ENCODE peak calls at places on chromosome 4, in ten cellular contexts. One of them, this sample, is unnamed.

GRCh38 chr4:56320293-56320692 is 67.0 kb downstream of the AASDH start:
- DNase-seq in kidney: no peak
- DNase-seq in substantia nigra: no peak
- DNase-seq in right cardiac atrium: no peak
- DNase-seq in heart left ventricle: no peak
- DNase-seq in uterus: no peak
- DNase-seq in lower lobe of right lung: no peak
- DNase-seq in neural progenitor cell: no peak
- DNase-seq in coronary artery: no peak
- DNase-seq in heart right ventricle: no peak
- DNase-seq in this sample: no peak

GRCh38 chr4:169724251-169724650 is 33.5 kb downstream of the HPF1 start:
- DNase-seq in coronary artery: no peak
- DNase-seq in kidney: no peak
- DNase-seq in substantia nigra: no peak
- DNase-seq in neural progenitor cell: peak
- DNase-seq in heart right ventricle: no peak
- DNase-seq in uterus: no peak
- DNase-seq in lower lobe of right lung: no peak
- DNase-seq in right cardiac atrium: no peak
- DNase-seq in heart left ventricle: no peak
- DNase-seq in this sample: no peak

GRCh38 chr4:158754385-158755180 is 14.2 kb upstream of the FNIP2 start:
- DNase-seq in heart right ventricle: no peak
- DNase-seq in neural progenitor cell: no peak
- DNase-seq in heart left ventricle: no peak
- DNase-seq in substantia nigra: no peak
- DNase-seq in lower lobe of right lung: no peak
- DNase-seq in right cardiac atrium: no peak
- DNase-seq in coronary artery: no peak
- DNase-seq in kidney: no peak
- DNase-seq in uterus: no peak
- DNase-seq in this sample: no peak

GRCh38 chr4:180437601-180438000 is 1805.6 kb upstream of the TENM3 start:
- DNase-seq in lower lobe of right lung: no peak
- DNase-seq in neural progenitor cell: no peak
- DNase-seq in right cardiac atrium: no peak
- DNase-seq in kidney: no peak
- DNase-seq in heart right ventricle: no peak
- DNase-seq in heart left ventricle: no peak
- DNase-seq in coronary artery: no peak
- DNase-seq in uterus: no peak
- DNase-seq in substantia nigra: no peak
- DNase-seq in this sample: no peak

GRCh38 chr4:146334862-146335449 is 120.6 kb downstream of the REELD1 start:
- DNase-seq in heart right ventricle: no peak
- DNase-seq in kidney: no peak
- DNase-seq in uterus: no peak
- DNase-seq in substantia nigra: no peak
- DNase-seq in right cardiac atrium: no peak
- DNase-seq in coronary artery: no peak
- DNase-seq in lower lobe of right lung: no peak
- DNase-seq in heart left ventricle: no peak
- DNase-seq in neural progenitor cell: no peak
- DNase-seq in this sample: no peak

GRCh38 chr4:147994076-147994475 is 262.2 kb downstream of the ARHGAP10 start:
- DNase-seq in heart right ventricle: no peak
- DNase-seq in uterus: no peak
- DNase-seq in coronary artery: no peak
- DNase-seq in neural progenitor cell: no peak
- DNase-seq in lower lobe of right lung: no peak
- DNase-seq in kidney: no peak
- DNase-seq in right cardiac atrium: no peak
- DNase-seq in substantia nigra: no peak
- DNase-seq in heart left ventricle: no peak
- DNase-seq in this sample: no peak

GRCh38 chr4:176814770-176815169 is 22.0 kb upstream of the VEGFC start:
- DNase-seq in uterus: no peak
- DNase-seq in kidney: no peak
- DNase-seq in heart right ventricle: no peak
- DNase-seq in coronary artery: no peak
- DNase-seq in neural progenitor cell: no peak
- DNase-seq in substantia nigra: no peak
- DNase-seq in heart left ventricle: no peak
- DNase-seq in right cardiac atrium: no peak
- DNase-seq in lower lobe of right lung: no peak
- DNase-seq in this sample: no peak

GRCh38 chr4:61468091-61468720 is 268.1 kb downstream of the ADGRL3 start:
- DNase-seq in lower lobe of right lung: no peak
- DNase-seq in coronary artery: no peak
- DNase-seq in substantia nigra: no peak
- DNase-seq in kidney: no peak
- DNase-seq in heart right ventricle: no peak
- DNase-seq in uterus: no peak
- DNase-seq in neural progenitor cell: no peak
- DNase-seq in right cardiac atrium: no peak
- DNase-seq in heart left ventricle: no peak
- DNase-seq in this sample: no peak

GRCh38 chr4:189202182-189202868 is 738.3 kb upstream of the FRG1 start:
- DNase-seq in lower lobe of right lung: peak
- DNase-seq in heart right ventricle: peak
- DNase-seq in neural progenitor cell: peak
- DNase-seq in coronary artery: no peak
- DNase-seq in heart left ventricle: peak
- DNase-seq in substantia nigra: no peak
- DNase-seq in right cardiac atrium: peak
- DNase-seq in uterus: no peak
- DNase-seq in kidney: peak
- DNase-seq in this sample: peak

GRCh38 chr4:83247415-83248357 is 36.9 kb downstream of the COQ2 start:
- DNase-seq in heart left ventricle: no peak
- DNase-seq in kidney: no peak
- DNase-seq in lower lobe of right lung: no peak
- DNase-seq in substantia nigra: no peak
- DNase-seq in heart right ventricle: no peak
- DNase-seq in right cardiac atrium: no peak
- DNase-seq in uterus: no peak
- DNase-seq in coronary artery: no peak
- DNase-seq in neural progenitor cell: no peak
- DNase-seq in this sample: no peak

GRCh38 chr4:124449881-124450280 is 262.7 kb downstream of the ANKRD50 start:
- DNase-seq in heart right ventricle: no peak
- DNase-seq in coronary artery: no peak
- DNase-seq in neural progenitor cell: no peak
- DNase-seq in uterus: no peak
- DNase-seq in kidney: no peak
- DNase-seq in right cardiac atrium: no peak
- DNase-seq in substantia nigra: no peak
- DNase-seq in heart left ventricle: no peak
- DNase-seq in lower lobe of right lung: no peak
- DNase-seq in this sample: no peak

GRCh38 chr4:1248262-1249147 is at the start of gene CTBP1:
- DNase-seq in lower lobe of right lung: peak
- DNase-seq in coronary artery: peak
- DNase-seq in uterus: peak
- DNase-seq in neural progenitor cell: peak
- DNase-seq in heart right ventricle: peak
- DNase-seq in heart left ventricle: peak
- DNase-seq in kidney: peak
- DNase-seq in substantia nigra: peak
- DNase-seq in right cardiac atrium: peak
- DNase-seq in this sample: peak

GRCh38 chr4:8427262-8427661 is 13.3 kb downstream of the ACOX3 start:
- DNase-seq in heart right ventricle: no peak
- DNase-seq in heart left ventricle: no peak
- DNase-seq in uterus: no peak
- DNase-seq in neural progenitor cell: no peak
- DNase-seq in right cardiac atrium: no peak
- DNase-seq in coronary artery: no peak
- DNase-seq in lower lobe of right lung: no peak
- DNase-seq in kidney: no peak
- DNase-seq in substantia nigra: no peak
- DNase-seq in this sample: no peak

GRCh38 chr4:137125011-137125410 is 407.3 kb downstream of the PCDH18 start:
- DNase-seq in lower lobe of right lung: no peak
- DNase-seq in uterus: no peak
- DNase-seq in substantia nigra: no peak
- DNase-seq in coronary artery: no peak
- DNase-seq in neural progenitor cell: no peak
- DNase-seq in right cardiac atrium: no peak
- DNase-seq in kidney: no peak
- DNase-seq in heart right ventricle: no peak
- DNase-seq in heart left ventricle: peak
- DNase-seq in this sample: no peak

GRCh38 chr4:38615847-38616246 is 48.2 kb upstream of the KLF3 start:
- DNase-seq in kidney: no peak
- DNase-seq in right cardiac atrium: no peak
- DNase-seq in lower lobe of right lung: no peak
- DNase-seq in heart left ventricle: no peak
- DNase-seq in neural progenitor cell: no peak
- DNase-seq in substantia nigra: no peak
- DNase-seq in coronary artery: no peak
- DNase-seq in heart right ventricle: no peak
- DNase-seq in uterus: no peak
- DNase-seq in this sample: no peak

GRCh38 chr4:18923496-18924161 is 902.1 kb upstream of the LCORL start:
- DNase-seq in right cardiac atrium: no peak
- DNase-seq in lower lobe of right lung: no peak
- DNase-seq in coronary artery: no peak
- DNase-seq in heart left ventricle: no peak
- DNase-seq in substantia nigra: no peak
- DNase-seq in heart right ventricle: no peak
- DNase-seq in kidney: no peak
- DNase-seq in uterus: no peak
- DNase-seq in neural progenitor cell: no peak
- DNase-seq in this sample: no peak
- H3K27ac ChIP-seq in right cardiac atrium: no peak
- H3K27ac ChIP-seq in lower lobe of right lung: no peak
- H3K27ac ChIP-seq in coronary artery: no peak
- H3K27ac ChIP-seq in heart left ventricle: peak
- H3K27ac ChIP-seq in substantia nigra: no peak
- H3K27ac ChIP-seq in heart right ventricle: no peak
- H3K27ac ChIP-seq in kidney: no peak
- H3K27ac ChIP-seq in uterus: no peak
- H3K27ac ChIP-seq in neural progenitor cell: no peak
- H3K27ac ChIP-seq in this sample: no peak

DNA sequence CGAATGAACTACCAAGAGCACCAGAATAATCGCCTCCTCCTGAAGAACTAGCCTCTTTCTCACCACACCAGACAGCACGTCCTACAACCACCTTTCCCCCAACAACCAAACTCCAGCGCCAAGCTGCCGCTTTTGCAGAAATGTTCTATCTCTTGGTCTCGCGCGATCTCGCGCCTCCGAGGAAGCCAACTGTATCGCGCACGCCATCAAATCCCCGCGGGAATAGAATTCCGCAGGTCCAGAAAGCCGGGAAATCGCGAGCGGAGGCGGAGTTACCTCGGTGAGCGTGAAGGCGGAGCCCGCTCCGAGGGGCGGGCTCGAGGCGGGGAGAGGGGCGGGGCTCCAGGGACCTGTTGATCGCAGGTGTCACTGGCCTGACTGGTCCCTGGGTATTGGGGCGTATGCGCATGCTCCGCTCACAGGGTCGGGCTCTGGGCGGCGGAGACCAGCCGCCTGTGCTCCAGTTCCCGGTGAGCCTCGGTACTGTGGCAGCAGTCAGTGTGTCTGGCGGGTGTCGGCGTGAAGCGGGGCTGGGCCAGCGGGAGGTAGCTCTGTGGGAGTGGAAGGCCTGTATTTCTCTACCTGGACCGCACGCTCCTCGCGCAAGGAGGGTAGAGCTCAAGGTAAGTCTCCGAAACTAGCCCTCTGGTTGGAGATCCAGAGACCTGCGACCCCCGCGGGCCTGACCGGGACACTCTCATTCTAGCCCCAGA is at the start of gene USP53:
- DNase-seq in heart right ventricle: peak
- DNase-seq in right cardiac atrium: peak
- DNase-seq in heart left ventricle: peak
- DNase-seq in neural progenitor cell: peak
- DNase-seq in uterus: peak
- DNase-seq in kidney: peak
- DNase-seq in substantia nigra: peak
- DNase-seq in coronary artery: peak
- DNase-seq in lower lobe of right lung: peak
- DNase-seq in this sample: peak
- H3K27ac ChIP-seq in heart right ventricle: peak
- H3K27ac ChIP-seq in right cardiac atrium: peak
- H3K27ac ChIP-seq in heart left ventricle: peak
- H3K27ac ChIP-seq in neural progenitor cell: peak
- H3K27ac ChIP-seq in uterus: peak
- H3K27ac ChIP-seq in kidney: peak
- H3K27ac ChIP-seq in substantia nigra: peak
- H3K27ac ChIP-seq in coronary artery: peak
- H3K27ac ChIP-seq in lower lobe of right lung: peak
- H3K27ac ChIP-seq in this sample: peak

GRCh38 chr4:70714488-70714887 is 7.3 kb upstream of the RUFY3 start:
- DNase-seq in substantia nigra: no peak
- DNase-seq in uterus: no peak
- DNase-seq in coronary artery: no peak
- DNase-seq in heart right ventricle: no peak
- DNase-seq in heart left ventricle: no peak
- DNase-seq in neural progenitor cell: no peak
- DNase-seq in right cardiac atrium: no peak
- DNase-seq in kidney: no peak
- DNase-seq in lower lobe of right lung: no peak
- DNase-seq in this sample: no peak
- H3K27ac ChIP-seq in substantia nigra: no peak
- H3K27ac ChIP-seq in uterus: no peak
- H3K27ac ChIP-seq in coronary artery: no peak
- H3K27ac ChIP-seq in heart right ventricle: no peak
- H3K27ac ChIP-seq in heart left ventricle: no peak
- H3K27ac ChIP-seq in neural progenitor cell: no peak
- H3K27ac ChIP-seq in right cardiac atrium: no peak
- H3K27ac ChIP-seq in kidney: peak
- H3K27ac ChIP-seq in lower lobe of right lung: no peak
- H3K27ac ChIP-seq in this sample: no peak

DNA sequence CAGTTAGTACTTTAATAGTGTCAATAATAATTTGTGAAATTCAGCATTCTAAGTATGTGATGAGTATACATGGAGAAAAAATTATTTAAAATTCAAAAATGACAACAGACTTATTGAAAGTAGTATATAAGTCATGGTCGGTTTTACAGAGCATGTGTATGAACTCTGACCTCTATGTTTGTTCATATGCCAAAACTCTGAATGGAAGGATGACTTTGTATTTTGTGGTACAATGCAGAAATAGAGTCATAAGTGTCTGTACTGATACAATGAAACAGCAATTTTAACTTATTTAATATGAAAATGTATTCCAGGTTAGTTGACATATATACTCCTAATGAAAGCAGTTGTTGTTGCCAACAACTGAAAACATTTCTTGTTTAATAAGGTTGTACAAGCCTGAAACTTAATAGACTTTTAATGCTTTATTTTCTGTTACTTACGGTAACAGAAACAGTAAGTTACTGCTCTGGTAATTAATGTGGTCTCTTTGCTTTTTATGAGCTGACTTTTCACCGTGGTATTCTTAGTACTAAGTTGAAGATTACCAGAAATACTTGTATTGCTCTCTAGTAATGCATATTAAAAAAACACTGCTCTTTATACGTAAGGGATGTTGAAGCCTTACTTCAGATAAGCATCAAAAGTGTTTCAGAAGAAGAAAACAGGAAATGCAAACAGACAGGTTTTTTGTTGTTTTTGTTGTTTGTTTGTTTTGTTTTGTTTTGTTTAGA is 1.9 kb downstream of the UBE2K start:
- DNase-seq in uterus: no peak
- DNase-seq in right cardiac atrium: no peak
- DNase-seq in heart right ventricle: no peak
- DNase-seq in coronary artery: no peak
- DNase-seq in neural progenitor cell: no peak
- DNase-seq in heart left ventricle: no peak
- DNase-seq in kidney: no peak
- DNase-seq in lower lobe of right lung: no peak
- DNase-seq in substantia nigra: no peak
- DNase-seq in this sample: no peak
- H3K27ac ChIP-seq in uterus: no peak
- H3K27ac ChIP-seq in right cardiac atrium: no peak
- H3K27ac ChIP-seq in heart right ventricle: no peak
- H3K27ac ChIP-seq in coronary artery: no peak
- H3K27ac ChIP-seq in neural progenitor cell: no peak
- H3K27ac ChIP-seq in heart left ventricle: no peak
- H3K27ac ChIP-seq in kidney: no peak
- H3K27ac ChIP-seq in lower lobe of right lung: no peak
- H3K27ac ChIP-seq in substantia nigra: no peak
- H3K27ac ChIP-seq in this sample: peak

This sample was measured in breast epithelium.